ENCODE peak calls at places on chromosome 19, in eight cellular contexts. J is left ventricle myocardium inferior; A is GM23338; C is uterus; N is IMR-90; T is fibroblast of lung; U is GM23248; Y is CD8-positive, alpha-beta memory T cell. B is an unnamed sample. For H3K4me1, the result is how much of the 10 kb centered on the place peaks cover.

GRCh38 chr19:58498316-58499020 is 13.3 kb downstream of the SLC27A5 start:
- DNase-seq in J (peak), A (no peak), C (peak), N (no peak), T (no peak), U (no peak), Y (no peak), B (no peak)

GRCh38 chr19:16542894-16543498 is 759 bp upstream of the CHERP start:
- DNase-seq in J (no peak), A (no peak), C (no peak), N (no peak), T (no peak), U (peak), Y (no peak), B (no peak)

GRCh38 chr19:681638-682037 is 5.4 kb downstream of the FSTL3 start:
- DNase-seq in J (no peak), A (no peak), C (no peak), N (no peak), T (no peak), U (no peak), Y (no peak), B (no peak)

GRCh38 chr19:16185123-16185924 is at the start of gene FAM32A:
- DNase-seq in J (peak), A (peak), C (peak), N (peak), T (peak), U (peak), Y (peak), B (peak)

GRCh38 chr19:10112895-10113591 is 1.6 kb downstream of the P2RY11 start:
- DNase-seq in J (no peak), A (peak), C (no peak), N (no peak), T (peak), U (peak), Y (peak), B (peak)

GRCh38 chr19:46426506-46427162 is 2.1 kb downstream of the PNMA8C start:
- DNase-seq in J (peak), A (peak), C (peak), N (peak), T (peak), U (peak), Y (no peak), B (peak)

GRCh38 chr19:38898788-38899446 is 501 bp downstream of the SIRT2 start:
- DNase-seq in J (no peak), A (peak), C (no peak), N (peak), T (peak), U (peak), Y (no peak), B (no peak)

GRCh38 chr19:8335343-8336071 is 7.6 kb downstream of the KANK3 start:
- DNase-seq in J (no peak), A (peak), C (no peak), N (no peak), T (no peak), U (peak), Y (peak), B (no peak)

GRCh38 chr19:56508282-56508778 is 675 bp downstream of the ZNF471 start:
- DNase-seq in J (no peak), A (no peak), C (no peak), N (no peak), T (no peak), U (no peak), Y (no peak), B (no peak)

GRCh38 chr19:6103217-6103644 is 7.1 kb downstream of the RFX2 start:
- DNase-seq in J (peak), A (no peak), C (peak), N (peak), T (peak), U (peak), Y (no peak), B (peak)

GRCh38 chr19:6101991-6102390 is 8.3 kb downstream of the RFX2 start:
- DNase-seq in J (no peak), A (no peak), C (no peak), N (no peak), T (no peak), U (no peak), Y (no peak), B (no peak)

GRCh38 chr19:6100284-6100915 is 9.9 kb downstream of the RFX2 start:
- DNase-seq in J (no peak), A (peak), C (no peak), N (no peak), T (no peak), U (no peak), Y (no peak), B (no peak)

GRCh38 chr19:6099633-6100032 is 10.7 kb downstream of the RFX2 start:
- DNase-seq in J (no peak), A (no peak), C (no peak), N (no peak), T (no peak), U (no peak), Y (no peak), B (no peak)

DNA sequence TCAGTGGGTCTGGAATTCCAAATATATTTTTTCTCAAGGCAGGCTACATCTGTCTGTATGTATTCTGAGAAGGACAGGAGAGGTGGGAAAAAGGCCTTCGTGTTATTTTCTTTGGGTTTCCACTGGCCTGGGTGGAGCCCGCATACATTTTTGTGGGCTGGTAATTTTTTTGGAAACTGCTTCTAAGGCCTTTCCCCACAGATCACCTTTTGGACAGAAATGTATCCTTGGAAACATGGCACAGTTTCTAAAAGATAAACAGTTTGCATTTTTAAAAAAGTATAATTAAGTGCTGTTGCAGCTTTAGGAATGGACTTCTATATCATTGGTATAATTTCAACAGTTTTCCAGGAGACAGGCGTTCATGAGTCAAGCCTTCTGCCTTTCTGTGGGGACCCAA is 9.0 kb downstream of the RFX2 start:
- DNase-seq in J (no peak), A (no peak), C (no peak), N (no peak), T (peak), U (no peak), Y (no peak), B (no peak)
- H3K4me1 ChIP-seq in J (half or more), A (under half), C (under half), N (under half), T (under half), U (half or more), Y (under half), B (under half)

GRCh38 chr19:50536662-50537305 is 23.1 kb upstream of the ASPDH start:
- DNase-seq in J (no peak), A (no peak), C (no peak), N (no peak), T (no peak), U (no peak), Y (no peak), B (no peak)

GRCh38 chr19:50534478-50534877 is 20.8 kb upstream of the ASPDH start:
- DNase-seq in J (no peak), A (no peak), C (no peak), N (no peak), T (no peak), U (no peak), Y (no peak), B (no peak)

GRCh38 chr19:50531171-50531612 is 17.5 kb upstream of the ASPDH start:
- DNase-seq in J (no peak), A (no peak), C (no peak), N (no peak), T (no peak), U (no peak), Y (no peak), B (no peak)

GRCh38 chr19:50535672-50536071 is 22.0 kb upstream of the ASPDH start:
- DNase-seq in J (no peak), A (no peak), C (no peak), N (no peak), T (no peak), U (no peak), Y (no peak), B (no peak)

GRCh38 chr19:50532952-50533351 is 19.2 kb upstream of the ASPDH start:
- DNase-seq in J (no peak), A (no peak), C (no peak), N (no peak), T (no peak), U (no peak), Y (no peak), B (no peak)
- H3K4me1 ChIP-seq in J (under half), A (under half), C (under half), N (under half), T (under half), U (under half), Y (under half), B (under half)

GRCh38 chr19:3386447-3387234 is 20.3 kb downstream of the NFIC start:
- DNase-seq in J (peak), A (no peak), C (no peak), N (no peak), T (no peak), U (no peak), Y (no peak), B (no peak)
- H3K4me1 ChIP-seq in J (half or more), A (under half), C (half or more), N (under half), T (under half), U (under half), Y (under half), B (under half)

DNA sequence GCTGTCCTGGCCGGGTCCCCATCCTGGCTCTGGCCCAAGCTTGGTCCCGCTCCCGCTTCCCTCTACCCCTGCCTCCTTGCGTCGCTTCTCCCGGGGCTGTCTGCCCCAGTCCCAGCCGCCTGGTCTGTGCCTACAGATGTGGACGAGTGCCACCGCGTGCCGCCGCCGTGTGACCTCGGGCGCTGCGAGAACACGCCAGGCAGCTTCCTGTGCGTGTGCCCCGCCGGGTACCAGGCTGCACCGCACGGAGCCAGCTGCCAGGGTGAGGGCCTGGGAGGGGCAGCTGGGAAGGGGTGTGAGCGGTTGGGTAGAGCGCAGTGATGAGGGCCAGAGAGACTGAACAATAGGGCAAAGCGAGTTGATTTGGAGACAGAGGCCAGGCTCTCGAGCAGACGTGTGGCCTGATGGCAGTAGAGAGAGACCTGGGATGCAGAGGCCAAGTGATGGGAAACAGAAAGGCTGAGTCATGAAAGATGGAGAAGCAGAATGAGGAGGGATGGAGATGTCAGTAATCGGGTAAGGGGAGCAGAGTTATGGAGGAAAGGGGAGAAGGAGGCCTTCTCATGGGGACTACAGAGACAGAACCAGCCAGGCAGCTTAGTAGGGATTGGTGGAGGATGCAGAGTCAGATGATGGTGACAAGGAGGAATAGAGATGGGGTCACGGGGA is 9.4 kb downstream of the LTBP4 start:
- DNase-seq in J (peak), A (peak), C (no peak), N (no peak), T (no peak), U (peak), Y (peak), B (peak)
- H3K4me1 ChIP-seq in J (half or more), A (under half), C (under half), N (under half), T (under half), U (under half), Y (half or more), B (under half)

GRCh38 chr19:45092747-45093678 is at the start of gene PPP1R37:
- DNase-seq in J (peak), A (peak), C (peak), N (peak), T (peak), U (peak), Y (peak), B (peak)

GRCh38 chr19:45094158-45094557 is 1.2 kb downstream of the PPP1R37 start:
- DNase-seq in J (no peak), A (no peak), C (no peak), N (no peak), T (no peak), U (no peak), Y (no peak), B (no peak)

GRCh38 chr19:45096700-45097099 is 3.7 kb downstream of the PPP1R37 start:
- DNase-seq in J (no peak), A (no peak), C (no peak), N (no peak), T (no peak), U (no peak), Y (no peak), B (no peak)

GRCh38 chr19:45095496-45096413 is 2.8 kb downstream of the PPP1R37 start:
- DNase-seq in J (no peak), A (no peak), C (no peak), N (no peak), T (no peak), U (peak), Y (no peak), B (no peak)

GRCh38 chr19:45094707-45095106 is 1.7 kb downstream of the PPP1R37 start:
- DNase-seq in J (no peak), A (no peak), C (no peak), N (no peak), T (no peak), U (no peak), Y (no peak), B (no peak)
- H3K4me1 ChIP-seq in J (half or more), A (under half), C (under half), N (under half), T (under half), U (under half), Y (half or more), B (under half)

DNA sequence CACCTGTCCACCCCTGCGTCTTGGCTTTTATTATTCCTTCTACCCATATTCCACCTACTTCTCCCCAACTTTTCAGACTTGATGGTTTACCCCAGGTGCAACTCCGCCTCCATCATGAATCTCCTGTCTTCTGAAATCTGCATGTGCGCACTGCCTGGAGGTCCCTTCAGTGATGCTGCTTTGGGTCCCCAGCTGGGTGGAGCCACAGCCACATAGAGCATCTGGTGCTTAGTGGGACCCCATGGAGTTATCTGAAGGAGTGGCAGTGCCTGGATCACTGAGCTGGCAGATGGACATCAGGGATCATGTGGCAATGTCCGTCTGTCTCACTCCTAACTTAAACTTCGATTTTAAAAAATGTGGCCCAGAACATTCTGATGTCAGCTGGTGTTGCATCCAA is 13.5 kb downstream of the ZNF536 start:
- DNase-seq in J (no peak), A (no peak), C (no peak), N (no peak), T (no peak), U (no peak), Y (no peak), B (no peak)
- H3K4me1 ChIP-seq in J (under half), A (under half), C (under half), N (under half), T (under half), U (under half), Y (under half), B (under half)

DNA sequence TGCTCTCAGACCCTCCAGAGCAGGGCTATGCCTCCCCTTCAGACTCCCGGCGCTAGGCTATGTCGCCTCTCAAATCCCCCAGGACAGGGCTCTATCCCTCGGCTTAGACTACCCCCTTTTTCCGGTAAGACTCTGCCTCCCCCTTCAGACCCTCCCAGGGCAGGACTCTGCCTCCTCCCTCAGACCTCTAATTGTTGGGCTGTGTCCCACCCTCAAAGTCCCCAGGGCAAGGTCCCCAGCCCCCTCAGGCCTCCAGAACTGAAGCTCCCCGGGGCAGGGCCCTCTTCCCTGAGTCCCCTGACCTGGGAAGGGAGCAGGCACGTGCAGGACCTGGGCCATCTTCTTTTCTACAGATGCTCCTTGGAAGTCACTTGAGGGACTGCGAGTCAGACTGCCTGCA is 3.2 kb downstream of the KANK2 start:
- DNase-seq in J (no peak), A (no peak), C (no peak), N (no peak), T (no peak), U (no peak), Y (no peak), B (no peak)
- H3K4me1 ChIP-seq in J (half or more), A (under half), C (under half), N (under half), T (under half), U (under half), Y (under half), B (under half)

B was measured in aorta.